ENCODE peak calls at places on chromosomes 7 and 10, in seven cellular contexts. J is PC-3, E is A549, N is Caco-2, R is right lobe of liver, C is HCT116, O is SK-N-SH. Y is an unnamed sample.

GRCh38 chr7:7772385-7772784 is 54.0 kb upstream of the RPA3 start:
- DNase-seq in E (no peak), C (no peak), R (no peak), J (no peak), O (no peak), N (no peak), Y (no peak)

GRCh38 chr10:95440756-95441546 is 120.2 kb downstream of the SORBS1 start:
- DNase-seq in O (no peak), N (no peak), R (no peak), J (no peak), E (no peak), C (no peak), Y (no peak)

GRCh38 chr7:124649397-124650029 is 116.1 kb downstream of the GPR37 start:
- DNase-seq in C (no peak), N (no peak), O (no peak), J (no peak), E (no peak), R (no peak), Y (no peak)

GRCh38 chr10:93059975-93060886 is at the start of gene CYP26C1:
- DNase-seq in E (no peak), N (no peak), J (no peak), O (no peak), C (no peak), R (no peak), Y (no peak)

GRCh38 chr7:151687523-151688235 is 168.0 kb upstream of the RHEB start:
- DNase-seq in R (no peak), O (peak; percentile 61), E (peak; percentile 96), J (peak; percentile 99), N (peak; percentile 84), C (peak; percentile 92), Y (peak; percentile 82)

GRCh38 chr7:12360948-12361347 is 42.7 kb downstream of the VWDE start:
- DNase-seq in O (no peak), R (no peak), E (no peak), J (peak; percentile 65), C (no peak), N (no peak), Y (no peak)

GRCh38 chr7:139618482-139619366 is 95.2 kb downstream of the CLEC2L start:
- DNase-seq in N (peak; percentile 72), J (peak; percentile 60), E (peak; percentile 57), C (peak; percentile 19), O (peak; percentile 48), R (no peak), Y (no peak)

GRCh38 chr7:17186745-17187144 is 111.7 kb upstream of the AHR start:
- DNase-seq in J (no peak), E (no peak), R (no peak), N (no peak), C (no peak), O (no peak), Y (no peak)

GRCh38 chr7:116710764-116711452 is 38.9 kb downstream of the MET start:
- DNase-seq in O (no peak), C (no peak), N (no peak), E (peak; percentile 58), J (peak; percentile 86), R (no peak), Y (no peak)

GRCh38 chr10:103598654-103599115 is 105.2 kb downstream of the NEURL1 start:
- DNase-seq in C (peak; percentile 66), R (no peak), N (peak; percentile 80), J (peak; percentile 79), E (peak; percentile 80), O (peak; percentile 88), Y (no peak)

GRCh38 chr7:74219416-74219815 is 9.6 kb downstream of the LAT2 start:
- DNase-seq in R (no peak), J (no peak), N (no peak), O (no peak), E (no peak), C (no peak), Y (no peak)

GRCh38 chr10:78162867-78163266 is 129.2 kb downstream of the RPS24 start:
- DNase-seq in J (no peak), C (no peak), N (no peak), O (no peak), R (no peak), E (no peak), Y (no peak)

GRCh38 chr10:99777918-99778716 is 4.3 kb upstream of the ABCC2 start:
- DNase-seq in J (no peak), R (peak; percentile 71), E (peak; percentile 83), O (no peak), C (no peak), N (peak; percentile 32), Y (no peak)

GRCh38 chr7:44046321-44047061 is 2.0 kb downstream of the DBNL start:
- DNase-seq in C (no peak), E (no peak), J (no peak), N (no peak), R (peak; percentile 47), O (no peak), Y (peak; percentile 42)

GRCh38 chr7:157073949-157074624 is 63.6 kb upstream of the MNX1 start:
- DNase-seq in O (no peak), E (no peak), J (no peak), C (no peak), N (no peak), R (no peak), Y (peak; percentile 20)

GRCh38 chr7:95690367-95690947 is 81.9 kb upstream of the DYNC1I1 start:
- DNase-seq in N (peak; percentile 54), R (no peak), C (peak; percentile 52), J (peak; percentile 51), O (peak; percentile 27), E (peak; percentile 73), Y (no peak)

GRCh38 chr7:12809476-12809875 is 122.0 kb downstream of the ARL4A start:
- DNase-seq in C (no peak), O (no peak), N (no peak), E (no peak), J (no peak), R (no peak), Y (no peak)

GRCh38 chr10:12181065-12181775 is 14.5 kb downstream of the NUDT5 start:
- DNase-seq in N (no peak), O (no peak), R (no peak), J (peak; percentile 3), C (no peak), E (no peak), Y (peak; percentile 65)

GRCh38 chr7:131556055-131556911 is at the start of gene PODXL:
- DNase-seq in C (no peak), N (peak; percentile 83), J (peak; percentile 60), E (peak; percentile 57), O (peak; percentile 99), R (peak; percentile 74), Y (peak; percentile 89)

GRCh38 chr7:91564101-91564500 is 299.9 kb downstream of the FZD1 start:
- DNase-seq in C (no peak), O (no peak), E (no peak), N (no peak), J (no peak), R (no peak), Y (no peak)

GRCh38 chr7:91568138-91568537 is 303.9 kb downstream of the FZD1 start:
- DNase-seq in R (no peak), N (no peak), C (no peak), O (no peak), E (no peak), J (no peak), Y (no peak)

GRCh38 chr7:91567111-91568012 is 303.1 kb downstream of the FZD1 start:
- DNase-seq in J (no peak), R (no peak), N (no peak), O (no peak), C (no peak), E (no peak), Y (no peak)

GRCh38 chr7:91566333-91566732 is 302.1 kb downstream of the FZD1 start:
- DNase-seq in E (no peak), O (peak; percentile 25), C (no peak), N (no peak), R (no peak), J (no peak), Y (no peak)

GRCh38 chr7:91565499-91566331 is 301.5 kb downstream of the FZD1 start:
- DNase-seq in O (peak; percentile 44), J (no peak), C (no peak), N (no peak), R (peak; percentile 63), E (peak; percentile 36), Y (no peak)
- H3K4me3 ChIP-seq in O (no peak overlapping the region), J (no peak overlapping the region), C (no peak overlapping the region), N (no peak overlapping the region), R (no peak overlapping the region), E (no peak overlapping the region), Y (no peak overlapping the region)

DNA sequence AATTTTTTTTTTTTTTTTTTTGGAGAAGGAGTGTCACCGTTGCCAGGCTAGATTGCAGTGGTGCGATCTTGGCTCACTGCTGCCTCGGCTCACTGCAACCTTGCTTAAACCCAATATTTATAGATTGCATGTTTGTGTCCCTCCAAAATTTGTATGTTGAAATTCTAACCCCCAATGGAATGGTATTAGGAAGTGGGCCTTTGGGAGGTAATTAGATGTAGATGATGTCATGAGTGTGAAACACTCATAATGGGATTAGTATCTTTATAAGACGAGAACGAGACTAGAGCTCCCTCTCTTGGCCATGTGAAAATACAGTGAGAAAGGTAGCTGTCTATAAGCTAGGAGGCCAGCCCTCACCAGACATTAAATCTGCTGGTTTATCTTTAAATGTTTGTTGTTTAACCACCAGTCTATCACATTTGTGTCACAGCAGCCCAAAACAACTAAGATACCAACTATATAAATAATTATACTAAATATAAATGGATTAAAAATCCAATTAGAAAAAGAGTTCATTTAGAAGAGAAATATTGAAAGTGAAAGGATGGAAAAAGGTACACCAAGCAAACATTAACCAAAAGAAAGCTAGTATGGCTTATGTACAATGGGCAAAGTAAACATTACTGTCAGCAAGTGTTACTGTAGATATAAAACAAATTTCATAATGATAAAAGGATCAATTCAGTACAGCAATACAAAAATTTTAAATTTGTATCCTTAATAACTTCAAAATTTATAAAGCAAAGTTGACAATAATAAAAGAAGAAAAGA is 9.3 kb downstream of the TCAF1 start:
- DNase-seq in N (peak; percentile 35), O (no peak), C (peak; percentile 54), E (peak; percentile 19), J (peak; percentile 74), R (no peak), Y (no peak)
- TF ChIP-seq CTCF in N (peak; percentile 22), O (peak; percentile 21), C (peak; percentile 57), E (no peak), J (peak; percentile 76), R (peak; percentile 63), Y (peak; percentile 22)

GRCh38 chr7:3095046-3095445 is 51.4 kb upstream of the CARD11 start:
- DNase-seq in E (no peak), O (no peak), C (no peak), N (no peak), J (no peak), R (no peak), Y (no peak)
- H3K4me1 ChIP-seq in E (no peaks in the 10 kb centered on the region), O (no peaks in the 10 kb centered on the region), C (no peaks in the 10 kb centered on the region), N (no peaks in the 10 kb centered on the region), J (no peaks in the 10 kb centered on the region), R (no peaks in the 10 kb centered on the region), Y (no peaks in the 10 kb centered on the region)

GRCh38 chr7:155805826-155806095 is 6.5 kb downstream of the SHH start:
- DNase-seq in J (no peak), R (no peak), E (no peak), C (no peak), O (no peak), N (no peak), Y (no peak)

GRCh38 chr7:155804431-155804831 is 7.8 kb downstream of the SHH start:
- DNase-seq in N (no peak), R (no peak), J (no peak), C (no peak), O (peak; percentile 67), E (no peak), Y (no peak)

GRCh38 chr7:155806096-155806871 is 6.0 kb downstream of the SHH start:
- DNase-seq in R (no peak), C (no peak), O (peak; percentile 67), E (no peak), N (no peak), J (no peak), Y (no peak)

GRCh38 chr7:155803418-155804376 is 8.6 kb downstream of the SHH start:
- DNase-seq in J (peak; percentile 53), R (no peak), N (no peak), E (peak; percentile 64), O (peak; percentile 66), C (no peak), Y (peak; percentile 94)

GRCh38 chr7:155804897-155805825 is 7.1 kb downstream of the SHH start:
- DNase-seq in E (peak; percentile 83), O (peak; percentile 99), R (no peak), C (no peak), J (peak; percentile 76), N (no peak), Y (peak; percentile 89)
- H3K4me3 ChIP-seq in E (peak overlapping the region; percentile 51), O (peak overlapping the region; percentile 28), R (no peak overlapping the region), C (peak overlapping the region; percentile 9), J (peak overlapping the region; percentile 68), N (no peak overlapping the region), Y (peak overlapping the region; percentile 42)